ENCODE peak calls at places on chromosomes 2 and 18, in nine cellular contexts. S is A549, U is transverse colon, W is sigmoid colon, O is ovary, Y is GM12878, N is H1, K is stomach, X is suprapubic skin. M is an unnamed sample.

GRCh38 chr2:96685285-96685591 is 42.7 kb downstream of the FER1L5 start:
- DNase-seq in S (no peak), U (no peak), W (no peak), O (peak; percentile 42), Y (no peak), N (no peak), K (no peak), X (no peak), M (no peak)

GRCh38 chr2:36450466-36451196 is 95.1 kb downstream of the CRIM1 start:
- DNase-seq in S (no peak), U (no peak), W (no peak), O (no peak), Y (no peak), N (no peak), K (no peak), X (no peak), M (no peak)

GRCh38 chr2:127086800-127087737 is 19.9 kb downstream of the BIN1 start:
- DNase-seq in S (no peak), U (peak; percentile 75), W (peak; percentile 88), O (peak; percentile 95), Y (peak; percentile 81), N (peak; percentile 69), K (peak; percentile 47), X (no peak), M (peak; percentile 77)

GRCh38 chr2:25233916-25234610 is 65.7 kb upstream of the POMC start:
- DNase-seq in S (no peak), U (no peak), W (no peak), O (no peak), Y (no peak), N (no peak), K (no peak), X (no peak), M (no peak)

GRCh38 chr18:36403896-36404824 is 106.6 kb downstream of the FHOD3 start:
- DNase-seq in S (no peak), U (no peak), W (no peak), O (no peak), Y (no peak), N (no peak), K (no peak), X (no peak), M (no peak)

GRCh38 chr2:30421026-30421425 is 26.0 kb upstream of the LCLAT1 start:
- DNase-seq in S (no peak), U (no peak), W (no peak), O (no peak), Y (no peak), N (no peak), K (no peak), X (no peak), M (no peak)

GRCh38 chr2:949894-950626 is 589 bp upstream of the SNTG2 start:
- DNase-seq in S (no peak), U (no peak), W (no peak), O (no peak), Y (no peak), N (peak; percentile 74), K (no peak), X (no peak), M (no peak)

GRCh38 chr2:164514491-164514890 is 106.8 kb downstream of the GRB14 start:
- DNase-seq in S (peak; percentile 28), U (no peak), W (no peak), O (no peak), Y (no peak), N (no peak), K (no peak), X (no peak), M (no peak)

GRCh38 chr2:30886101-30886500 is 78.9 kb upstream of the CAPN13 start:
- DNase-seq in S (no peak), U (no peak), W (no peak), O (no peak), Y (no peak), N (no peak), K (no peak), X (no peak), M (no peak)

GRCh38 chr2:25690058-25690457 is 16.7 kb upstream of the DTNB start:
- DNase-seq in S (peak; percentile 33), U (no peak), W (no peak), O (no peak), Y (no peak), N (no peak), K (peak; percentile 25), X (peak; percentile 63), M (no peak)

GRCh38 chr18:21243041-21243431 is 1.0 kb downstream of the GREB1L start:
- DNase-seq in S (peak; percentile 11), U (peak; percentile 6), W (no peak), O (peak; percentile 25), Y (no peak), N (peak; percentile 55), K (no peak), X (no peak), M (no peak)

DNA sequence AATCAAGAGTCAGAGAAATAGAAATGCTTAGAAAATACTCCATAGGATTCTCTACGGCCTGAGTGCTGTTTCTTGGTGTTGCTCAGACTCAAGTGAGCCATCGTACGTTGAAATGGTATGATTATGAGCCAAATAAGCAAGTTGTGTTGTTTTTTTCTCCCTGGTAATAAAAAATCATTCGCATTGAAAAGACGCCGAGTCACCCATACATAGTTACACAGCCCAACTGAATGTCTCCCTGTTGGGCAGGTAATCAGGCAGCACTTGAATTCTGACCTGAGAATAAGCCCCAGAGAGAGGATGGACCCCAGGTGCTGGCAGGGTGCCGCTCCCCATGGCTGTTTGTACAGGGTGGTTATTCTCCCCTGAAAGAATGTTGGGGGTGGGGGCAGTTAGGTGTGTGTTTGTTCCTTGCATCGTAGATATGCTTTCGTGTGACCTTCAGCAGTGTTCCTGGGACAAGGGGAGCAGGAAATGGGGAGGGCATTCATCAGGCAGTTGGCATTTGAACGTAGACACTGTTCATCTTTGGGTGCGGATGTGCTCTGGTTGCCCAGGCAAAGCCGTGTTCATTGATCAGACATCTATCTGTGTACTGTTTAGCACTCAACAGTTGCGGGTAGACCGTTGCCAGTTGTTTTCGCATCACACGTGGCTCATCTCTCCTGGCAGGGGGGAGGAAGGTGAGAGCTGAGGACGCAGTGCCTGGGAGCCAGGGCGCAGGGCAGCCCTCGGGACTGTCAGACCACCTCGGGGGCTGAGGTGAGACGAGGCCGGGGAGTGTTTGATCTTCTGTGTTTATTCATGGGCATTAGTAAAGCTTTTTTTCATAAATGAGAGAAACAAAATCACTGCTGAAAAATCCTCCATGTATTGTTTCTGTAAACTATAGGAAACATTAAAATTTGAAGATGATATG is 27.3 kb downstream of the MTCL1 start:
- DNase-seq in S (peak; percentile 90), U (no peak), W (no peak), O (no peak), Y (no peak), N (no peak), K (no peak), X (no peak), M (no peak)
- TF ChIP-seq CTCF in S (no peak), U (no peak), W (no peak), O (no peak), Y (no peak), N (no peak), K (no peak), X (no peak), M (no peak)

GRCh38 chr2:178188466-178188865 is 5.8 kb upstream of the OSBPL6 start:
- DNase-seq in S (peak; percentile 6), U (no peak), W (no peak), O (no peak), Y (no peak), N (no peak), K (no peak), X (no peak), M (no peak)
- H3K4me1 ChIP-seq in S (peaks cover 5% of the 10 kb centered on the region), U (no peaks in the 10 kb centered on the region), W (peaks cover 2% of the 10 kb centered on the region), O (no peaks in the 10 kb centered on the region), Y (no peaks in the 10 kb centered on the region), N (no peaks in the 10 kb centered on the region), K (peaks cover 1% of the 10 kb centered on the region), X (peaks cover 2% of the 10 kb centered on the region), M (peaks cover 3% of the 10 kb centered on the region)

GRCh38 chr2:236162804-236163482 is 5.2 kb downstream of the GBX2 start:
- DNase-seq in S (no peak), U (no peak), W (no peak), O (no peak), Y (no peak), N (no peak), K (no peak), X (no peak), M (no peak)

GRCh38 chr2:236164983-236165301 is 3.2 kb downstream of the GBX2 start:
- DNase-seq in S (no peak), U (no peak), W (peak; percentile 27), O (no peak), Y (no peak), N (no peak), K (no peak), X (no peak), M (no peak)

GRCh38 chr2:236163483-236164200 is 4.5 kb downstream of the GBX2 start:
- DNase-seq in S (no peak), U (no peak), W (peak; percentile 47), O (no peak), Y (no peak), N (peak; percentile 79), K (no peak), X (no peak), M (no peak)

GRCh38 chr2:236165491-236166156 is 2.6 kb downstream of the GBX2 start:
- DNase-seq in S (no peak), U (no peak), W (peak; percentile 2), O (no peak), Y (no peak), N (no peak), K (no peak), X (no peak), M (no peak)

DNA sequence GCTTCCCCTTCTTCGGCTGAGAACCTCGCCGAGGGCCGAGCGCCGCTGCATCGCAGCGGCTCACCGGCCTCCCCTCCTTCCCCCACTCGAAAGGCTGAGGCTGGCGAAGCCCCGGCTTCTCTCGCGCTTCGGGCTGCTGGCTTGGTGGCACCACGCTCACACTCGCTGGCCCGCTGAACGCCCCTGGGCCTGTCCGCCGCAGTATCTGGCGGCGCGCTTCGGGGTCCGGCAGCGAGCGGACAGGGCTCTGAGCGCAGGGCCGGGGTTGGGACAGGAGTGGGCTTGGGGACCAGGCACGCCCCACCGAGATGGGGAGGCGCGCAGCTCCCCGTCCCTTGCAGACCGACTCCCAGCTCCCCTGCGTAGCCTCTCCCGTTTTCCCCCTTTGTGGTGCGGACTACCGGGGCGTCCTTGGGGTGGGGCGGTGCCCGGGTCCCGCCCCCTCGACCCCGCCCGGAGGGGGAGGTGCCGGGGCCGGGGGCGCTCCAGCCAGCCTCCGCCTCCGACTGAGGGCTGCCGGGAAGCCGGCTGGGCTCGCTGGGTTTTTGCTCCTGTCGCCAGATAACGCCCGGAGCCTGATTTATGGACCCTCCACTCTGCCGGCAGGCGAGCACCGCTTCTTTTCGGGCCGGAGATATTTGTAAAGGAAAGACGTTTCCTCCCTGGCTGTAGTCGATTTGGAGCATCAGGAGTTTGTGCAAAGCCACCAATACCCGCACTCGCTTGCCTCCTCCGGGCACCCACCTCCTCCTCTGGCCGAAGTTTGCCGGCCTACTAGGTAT is 3.8 kb downstream of the GBX2 start:
- DNase-seq in S (no peak), U (no peak), W (peak; percentile 58), O (no peak), Y (no peak), N (peak; percentile 81), K (no peak), X (no peak), M (no peak)
- TF ChIP-seq EP300 in S (no peak), U (no peak), W (no peak), O (no peak), Y (no peak), N (no peak), K (no peak), X (no peak), M (no peak)

DNA sequence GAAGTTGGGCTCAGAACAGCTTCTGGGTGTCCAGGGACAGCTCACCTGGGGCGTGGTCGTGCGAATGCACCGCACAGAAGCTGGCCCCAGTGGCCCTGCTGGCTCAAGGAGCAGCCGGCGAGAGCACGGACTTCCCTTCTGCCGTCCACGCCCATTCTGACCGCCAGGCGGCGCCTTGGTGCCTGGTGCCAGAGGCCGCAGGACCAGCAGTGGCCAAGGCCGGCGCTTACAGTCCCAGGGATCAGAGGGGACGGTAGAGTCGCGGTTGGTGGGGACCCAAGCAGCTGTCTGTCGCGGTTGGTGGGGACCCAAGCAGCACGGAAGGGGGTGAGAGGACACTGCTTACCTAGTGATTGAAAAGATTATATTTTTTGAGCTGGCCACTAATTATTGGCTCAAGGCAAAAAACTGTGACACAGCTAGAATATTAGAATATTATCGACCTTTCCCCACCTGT is 25.7 kb downstream of the NPPC start:
- DNase-seq in S (peak; percentile 86), U (peak; percentile 84), W (peak; percentile 70), O (no peak), Y (no peak), N (peak; percentile 99), K (peak; percentile 89), X (no peak), M (peak; percentile 34)
- TF ChIP-seq CTCF in S (peak; percentile 86), U (peak; percentile 83), W (peak; percentile 35), O (no peak), Y (peak; percentile 99), N (peak; percentile 99), K (peak; percentile 80), X (peak; percentile 28), M (peak; percentile 66)